ENCODE peak calls at places on chromosome 16, in four cellular contexts. N, Y, T and A are unnamed samples.

GRCh38 chr16:74837056-74837455 is 62.4 kb upstream of the FA2H start:
- DNase-seq in N (no peak), Y (no peak), T (no peak), A (no peak)

GRCh38 chr16:9977333-9977897 is 204.8 kb downstream of the GRIN2A start:
- DNase-seq in N (no peak), Y (no peak), T (no peak), A (no peak)

GRCh38 chr16:30722916-30723315 is 23.9 kb downstream of the SRCAP start:
- DNase-seq in Y (no peak), T (no peak), N (no peak), A (no peak)

GRCh38 chr16:48614759-48615158 is 4.8 kb upstream of the N4BP1 start:
- DNase-seq in N (no peak), Y (no peak), T (no peak), A (no peak)

GRCh38 chr16:85152414-85153030 is 40.2 kb upstream of the CIBAR2 start:
- DNase-seq in Y (no peak), N (no peak), T (no peak), A (no peak)

GRCh38 chr16:58205276-58206036 is 7.5 kb upstream of the CSNK2A2 start:
- DNase-seq in N (no peak), Y (no peak), T (peak), A (no peak)

GRCh38 chr16:70391881-70392481 is 45.3 kb downstream of the DDX19A start:
- DNase-seq in T (no peak), Y (no peak), N (peak), A (no peak)

GRCh38 chr16:11682655-11683096 is 14.4 kb downstream of the SNN start:
- DNase-seq in Y (no peak), T (peak), N (peak), A (no peak)

GRCh38 chr16:67212766-67213165 is 13.8 kb downstream of the ELMO3 start:
- DNase-seq in Y (no peak), T (peak), N (no peak), A (no peak)

GRCh38 chr16:48503779-48504178 is 106.2 kb downstream of the N4BP1 start:
- DNase-seq in N (peak), Y (no peak), T (no peak), A (no peak)

GRCh38 chr16:2082171-2082982 is 34.6 kb downstream of the TSC2 start:
- DNase-seq in N (peak), T (no peak), Y (no peak), A (no peak)

GRCh38 chr16:69182730-69183416 is 4.1 kb upstream of the SNTB2 start:
- DNase-seq in N (no peak), Y (no peak), T (no peak), A (no peak)

GRCh38 chr16:58125041-58125440 is 4.1 kb downstream of the CFAP20 start:
- DNase-seq in N (no peak), Y (no peak), T (no peak), A (no peak)

GRCh38 chr16:88905563-88905962 is 39.1 kb upstream of the PABPN1L start:
- DNase-seq in N (no peak), Y (peak), T (no peak), A (peak)

GRCh38 chr16:23948949-23949392 is 113.2 kb downstream of the PRKCB start:
- DNase-seq in T (no peak), N (no peak), Y (no peak), A (no peak)

GRCh38 chr16:53152321-53152720 is 97.5 kb downstream of the CHD9 start:
- DNase-seq in T (no peak), N (peak), Y (no peak), A (no peak)

GRCh38 chr16:30741461-30741914 is 6.7 kb upstream of the PHKG2 start:
- DNase-seq in Y (no peak), T (peak), N (peak), A (peak)

GRCh38 chr16:25177512-25177830 is 39.3 kb upstream of the AQP8 start:
- DNase-seq in Y (no peak), N (no peak), T (no peak), A (no peak)

GRCh38 chr16:28157768-28158535 is 53.8 kb downstream of the XPO6 start:
- DNase-seq in Y (no peak), N (peak), T (peak), A (no peak)

GRCh38 chr16:589658-590159 is at the start of gene RAB40C:
- DNase-seq in Y (peak), T (peak), N (peak), A (peak)
- H4K8ac ChIP-seq in Y (peak), T (peak), N (peak), A (no peak)

GRCh38 chr16:46907061-46907774 is 23.1 kb downstream of the GPT2 start:
- DNase-seq in N (no peak), T (no peak), Y (no peak), A (no peak)
- H4K8ac ChIP-seq in N (no peak), T (no peak), Y (no peak), A (no peak)

GRCh38 chr16:79601978-79602609 is 1.6 kb upstream of the MAF start:
- DNase-seq in T (peak), N (peak), Y (peak), A (peak)

GRCh38 chr16:79601092-79601977 is 798 bp upstream of the MAF start:
- DNase-seq in Y (no peak), T (peak), N (no peak), A (peak)

GRCh38 chr16:79599837-79600635 is 501 bp downstream of the MAF start:
- DNase-seq in T (peak), N (no peak), Y (peak), A (peak)

GRCh38 chr16:79599256-79599836 is 1.2 kb downstream of the MAF start:
- DNase-seq in Y (peak), N (no peak), T (peak), A (peak)

DNA sequence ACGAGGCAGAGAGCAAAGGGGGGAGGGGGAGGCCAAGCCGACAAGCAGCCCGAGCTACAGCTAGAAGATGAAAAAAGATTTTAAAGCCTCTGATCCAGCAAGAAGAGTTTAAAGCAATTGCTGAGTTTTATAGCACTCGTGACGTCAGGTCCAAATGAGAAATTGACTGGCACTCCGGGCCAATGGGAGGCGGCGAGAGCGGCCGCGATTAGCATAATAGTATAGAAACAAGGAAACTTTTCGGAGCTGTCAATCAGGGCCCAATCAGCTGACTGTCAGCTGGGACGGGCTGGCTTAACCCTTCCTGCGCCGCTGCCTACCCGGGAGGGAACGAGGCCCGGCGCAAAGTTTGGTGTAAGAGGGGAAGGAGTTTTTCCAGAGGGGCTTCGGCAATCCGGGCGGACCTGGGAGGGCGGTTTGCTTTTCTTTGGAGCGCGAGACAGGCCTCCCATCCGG is at the start of gene MAF:
- DNase-seq in N (peak), T (peak), Y (peak), A (peak)
- H4K8ac ChIP-seq in N (no peak), T (peak), Y (peak), A (no peak)

DNA sequence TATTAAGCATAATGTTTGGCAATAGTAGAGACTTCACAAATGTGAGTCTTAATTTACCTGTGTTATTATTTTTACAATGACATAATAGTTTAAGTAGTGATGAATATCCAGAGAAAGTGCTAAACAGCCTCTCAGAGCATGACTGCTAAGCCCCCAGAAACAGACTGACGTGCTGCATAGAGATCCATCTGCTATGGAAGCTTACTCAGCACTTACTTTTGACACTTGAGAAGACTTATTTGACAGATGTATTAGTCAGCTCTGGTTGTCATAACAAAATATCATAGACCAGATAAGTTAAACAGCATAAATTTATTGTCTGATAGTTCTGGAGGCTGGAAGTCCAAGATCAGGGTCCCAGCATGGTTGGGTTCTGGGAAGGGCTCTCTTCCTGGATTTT is 334.9 kb upstream of the MON1B start:
- DNase-seq in T (no peak), Y (no peak), N (no peak), A (no peak)
- H4K8ac ChIP-seq in T (no peak), Y (no peak), N (no peak), A (no peak)

GRCh38 chr16:20905576-20905975 is 5.0 kb downstream of the LYRM1 start:
- DNase-seq in T (no peak), Y (no peak), N (peak), A (no peak)

GRCh38 chr16:20904507-20905079 is 4.0 kb downstream of the LYRM1 start:
- DNase-seq in T (peak), Y (no peak), N (peak), A (no peak)

GRCh38 chr16:20906225-20906870 is 5.8 kb downstream of the LYRM1 start:
- DNase-seq in Y (no peak), T (peak), N (peak), A (no peak)

GRCh38 chr16:20903889-20904506 is 3.4 kb downstream of the LYRM1 start:
- DNase-seq in N (no peak), Y (no peak), T (no peak), A (no peak)

DNA sequence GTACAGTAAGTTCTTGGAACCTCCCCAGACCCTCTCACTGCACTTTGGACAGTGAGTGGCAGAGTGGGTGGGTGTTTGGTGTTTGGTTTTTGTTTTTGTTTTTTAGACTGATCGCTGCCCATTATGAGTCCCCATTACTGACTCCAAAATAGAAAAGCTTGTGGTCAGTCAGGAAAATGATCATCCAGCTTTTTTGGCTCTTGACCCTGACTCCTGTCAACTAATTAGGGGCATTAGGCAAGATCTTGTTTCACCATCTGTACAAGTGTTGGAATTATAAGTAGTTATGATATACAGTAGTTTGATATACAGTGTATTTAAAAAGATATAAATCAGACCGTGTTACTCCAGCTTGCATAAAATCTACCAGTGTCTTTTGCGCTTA is 6.3 kb downstream of the LYRM1 start:
- DNase-seq in Y (no peak), T (no peak), N (no peak), A (no peak)
- H4K8ac ChIP-seq in Y (no peak), T (no peak), N (peak), A (no peak)

GRCh38 chr16:46629331-46629843 is 8.2 kb upstream of the SHCBP1 start:
- DNase-seq in N (peak), Y (peak), T (no peak), A (peak)
- H4K8ac ChIP-seq in N (peak), Y (no peak), T (peak), A (no peak)